ENCODE peak calls at places on chromosomes 12 and 14, in nine cellular contexts. One of them, this sample, is unnamed.

GRCh38 chr14:96084796-96085195 is 45.6 kb downstream of the C14orf132 start:
- DNase-seq in naive thymus-derived CD4-positive, alpha-beta T cell: no peak
- DNase-seq in stimulated activated CD8-positive, alpha-beta memory T cell treated with anti-CD3 and anti-CD28 coated beads, Interleukin-4, amount 100 ng/mL, for 4 hours: no peak
- DNase-seq in endothelial cell of umbilical vein: no peak
- DNase-seq in lung: no peak
- DNase-seq in hippocampal formation: no peak
- DNase-seq in psoas muscle: no peak
- DNase-seq in SK-MEL-5: no peak
- DNase-seq in RWPE1: no peak
- DNase-seq in this sample: no peak

GRCh38 chr12:27534060-27534764 is 10.2 kb downstream of the PPFIBP1 start:
- DNase-seq in naive thymus-derived CD4-positive, alpha-beta T cell: peak
- DNase-seq in stimulated activated CD8-positive, alpha-beta memory T cell treated with anti-CD3 and anti-CD28 coated beads, Interleukin-4, amount 100 ng/mL, for 4 hours: no peak
- DNase-seq in endothelial cell of umbilical vein: no peak
- DNase-seq in lung: no peak
- DNase-seq in hippocampal formation: no peak
- DNase-seq in psoas muscle: no peak
- DNase-seq in SK-MEL-5: no peak
- DNase-seq in RWPE1: no peak
- DNase-seq in this sample: no peak

GRCh38 chr14:55450539-55450938 is 10.1 kb upstream of the TBPL2 start:
- DNase-seq in naive thymus-derived CD4-positive, alpha-beta T cell: no peak
- DNase-seq in stimulated activated CD8-positive, alpha-beta memory T cell treated with anti-CD3 and anti-CD28 coated beads, Interleukin-4, amount 100 ng/mL, for 4 hours: no peak
- DNase-seq in endothelial cell of umbilical vein: no peak
- DNase-seq in lung: no peak
- DNase-seq in hippocampal formation: no peak
- DNase-seq in psoas muscle: no peak
- DNase-seq in SK-MEL-5: no peak
- DNase-seq in RWPE1: no peak
- DNase-seq in this sample: no peak

GRCh38 chr12:125314051-125314882 is 249.0 kb downstream of the AACS start:
- DNase-seq in naive thymus-derived CD4-positive, alpha-beta T cell: no peak
- DNase-seq in stimulated activated CD8-positive, alpha-beta memory T cell treated with anti-CD3 and anti-CD28 coated beads, Interleukin-4, amount 100 ng/mL, for 4 hours: no peak
- DNase-seq in endothelial cell of umbilical vein: no peak
- DNase-seq in lung: no peak
- DNase-seq in hippocampal formation: no peak
- DNase-seq in psoas muscle: no peak
- DNase-seq in SK-MEL-5: no peak
- DNase-seq in RWPE1: no peak
- DNase-seq in this sample: no peak

GRCh38 chr14:85093631-85094330 is 436.2 kb upstream of the FLRT2 start:
- DNase-seq in naive thymus-derived CD4-positive, alpha-beta T cell: no peak
- DNase-seq in stimulated activated CD8-positive, alpha-beta memory T cell treated with anti-CD3 and anti-CD28 coated beads, Interleukin-4, amount 100 ng/mL, for 4 hours: no peak
- DNase-seq in endothelial cell of umbilical vein: no peak
- DNase-seq in lung: no peak
- DNase-seq in hippocampal formation: no peak
- DNase-seq in psoas muscle: no peak
- DNase-seq in SK-MEL-5: no peak
- DNase-seq in RWPE1: no peak
- DNase-seq in this sample: no peak

GRCh38 chr12:105214141-105214540 is 21.8 kb downstream of the APPL2 start:
- DNase-seq in naive thymus-derived CD4-positive, alpha-beta T cell: no peak
- DNase-seq in stimulated activated CD8-positive, alpha-beta memory T cell treated with anti-CD3 and anti-CD28 coated beads, Interleukin-4, amount 100 ng/mL, for 4 hours: no peak
- DNase-seq in endothelial cell of umbilical vein: no peak
- DNase-seq in lung: no peak
- DNase-seq in hippocampal formation: no peak
- DNase-seq in psoas muscle: no peak
- DNase-seq in SK-MEL-5: no peak
- DNase-seq in RWPE1: no peak
- DNase-seq in this sample: no peak

GRCh38 chr12:14948672-14949071 is 10.3 kb upstream of the ERP27 start:
- DNase-seq in naive thymus-derived CD4-positive, alpha-beta T cell: peak
- DNase-seq in stimulated activated CD8-positive, alpha-beta memory T cell treated with anti-CD3 and anti-CD28 coated beads, Interleukin-4, amount 100 ng/mL, for 4 hours: no peak
- DNase-seq in endothelial cell of umbilical vein: peak
- DNase-seq in lung: peak
- DNase-seq in hippocampal formation: no peak
- DNase-seq in psoas muscle: no peak
- DNase-seq in SK-MEL-5: peak
- DNase-seq in RWPE1: no peak
- DNase-seq in this sample: peak

GRCh38 chr12:93714382-93714781 is 37.2 kb downstream of the CRADD start:
- DNase-seq in naive thymus-derived CD4-positive, alpha-beta T cell: no peak
- DNase-seq in stimulated activated CD8-positive, alpha-beta memory T cell treated with anti-CD3 and anti-CD28 coated beads, Interleukin-4, amount 100 ng/mL, for 4 hours: no peak
- DNase-seq in endothelial cell of umbilical vein: no peak
- DNase-seq in lung: no peak
- DNase-seq in hippocampal formation: no peak
- DNase-seq in psoas muscle: no peak
- DNase-seq in SK-MEL-5: no peak
- DNase-seq in RWPE1: no peak
- DNase-seq in this sample: no peak

GRCh38 chr14:69941768-69942742 is 62.8 kb downstream of the SMOC1 start:
- DNase-seq in naive thymus-derived CD4-positive, alpha-beta T cell: no peak
- DNase-seq in stimulated activated CD8-positive, alpha-beta memory T cell treated with anti-CD3 and anti-CD28 coated beads, Interleukin-4, amount 100 ng/mL, for 4 hours: no peak
- DNase-seq in endothelial cell of umbilical vein: no peak
- DNase-seq in lung: no peak
- DNase-seq in hippocampal formation: no peak
- DNase-seq in psoas muscle: no peak
- DNase-seq in SK-MEL-5: no peak
- DNase-seq in RWPE1: no peak
- DNase-seq in this sample: no peak

GRCh38 chr12:12562016-12562483 is 613 bp downstream of the DUSP16 start:
- DNase-seq in naive thymus-derived CD4-positive, alpha-beta T cell: no peak
- DNase-seq in stimulated activated CD8-positive, alpha-beta memory T cell treated with anti-CD3 and anti-CD28 coated beads, Interleukin-4, amount 100 ng/mL, for 4 hours: no peak
- DNase-seq in endothelial cell of umbilical vein: peak
- DNase-seq in lung: peak
- DNase-seq in hippocampal formation: peak
- DNase-seq in psoas muscle: no peak
- DNase-seq in SK-MEL-5: no peak
- DNase-seq in RWPE1: no peak
- DNase-seq in this sample: peak

GRCh38 chr14:23861666-23862065 is 91.9 kb upstream of the DHRS4 start:
- DNase-seq in naive thymus-derived CD4-positive, alpha-beta T cell: no peak
- DNase-seq in stimulated activated CD8-positive, alpha-beta memory T cell treated with anti-CD3 and anti-CD28 coated beads, Interleukin-4, amount 100 ng/mL, for 4 hours: no peak
- DNase-seq in endothelial cell of umbilical vein: peak
- DNase-seq in lung: peak
- DNase-seq in hippocampal formation: no peak
- DNase-seq in psoas muscle: no peak
- DNase-seq in SK-MEL-5: peak
- DNase-seq in RWPE1: no peak
- DNase-seq in this sample: peak

GRCh38 chr14:101489092-101489760 is 72.1 kb upstream of the DIO3 start:
- DNase-seq in naive thymus-derived CD4-positive, alpha-beta T cell: no peak
- DNase-seq in stimulated activated CD8-positive, alpha-beta memory T cell treated with anti-CD3 and anti-CD28 coated beads, Interleukin-4, amount 100 ng/mL, for 4 hours: no peak
- DNase-seq in endothelial cell of umbilical vein: no peak
- DNase-seq in lung: no peak
- DNase-seq in hippocampal formation: no peak
- DNase-seq in psoas muscle: no peak
- DNase-seq in SK-MEL-5: no peak
- DNase-seq in RWPE1: no peak
- DNase-seq in this sample: no peak

GRCh38 chr12:110258466-110258865 is 22.6 kb upstream of the ATP2A2 start:
- DNase-seq in naive thymus-derived CD4-positive, alpha-beta T cell: no peak
- DNase-seq in stimulated activated CD8-positive, alpha-beta memory T cell treated with anti-CD3 and anti-CD28 coated beads, Interleukin-4, amount 100 ng/mL, for 4 hours: no peak
- DNase-seq in endothelial cell of umbilical vein: no peak
- DNase-seq in lung: no peak
- DNase-seq in hippocampal formation: no peak
- DNase-seq in psoas muscle: no peak
- DNase-seq in SK-MEL-5: no peak
- DNase-seq in RWPE1: no peak
- DNase-seq in this sample: no peak

GRCh38 chr14:102795060-102795925 is 18.0 kb downstream of the TRAF3 start:
- DNase-seq in naive thymus-derived CD4-positive, alpha-beta T cell: peak
- DNase-seq in stimulated activated CD8-positive, alpha-beta memory T cell treated with anti-CD3 and anti-CD28 coated beads, Interleukin-4, amount 100 ng/mL, for 4 hours: no peak
- DNase-seq in endothelial cell of umbilical vein: peak
- DNase-seq in lung: peak
- DNase-seq in hippocampal formation: no peak
- DNase-seq in psoas muscle: peak
- DNase-seq in SK-MEL-5: peak
- DNase-seq in RWPE1: peak
- DNase-seq in this sample: peak

This sample was measured in thyroid gland.